ENCODE peak calls at places on chromosomes 4 and X, in five cellular contexts. One of them, this sample, is unnamed.

GRCh38 chr4:8267077-8267476 is 2.5 kb upstream of the HTRA3 start:
- DNase-seq in A549: peak; percentile 69
- DNase-seq in IMR-90: peak; percentile 33
- DNase-seq in K562: peak; percentile 83
- DNase-seq in GM12878: no peak
- DNase-seq in this sample: peak; percentile 73

GRCh38 chr4:80268936-80269335 is 2.5 kb downstream of the FGF5 start:
- DNase-seq in A549: no peak
- DNase-seq in IMR-90: no peak
- DNase-seq in K562: no peak
- DNase-seq in GM12878: no peak
- DNase-seq in this sample: no peak

GRCh38 chr4:138686078-138686477 is 329.5 kb upstream of the NOCT start:
- DNase-seq in A549: no peak
- DNase-seq in IMR-90: no peak
- DNase-seq in K562: no peak
- DNase-seq in GM12878: no peak
- DNase-seq in this sample: peak; percentile 59

GRCh38 chr4:30770049-30770549 is 49.9 kb downstream of the PCDH7 start:
- DNase-seq in A549: no peak
- DNase-seq in IMR-90: peak; percentile 41
- DNase-seq in K562: no peak
- DNase-seq in GM12878: no peak
- DNase-seq in this sample: no peak

GRCh38 chrX:102765794-102766193 is 45.3 kb downstream of the GPRASP3 start:
- DNase-seq in A549: peak; percentile 2
- DNase-seq in IMR-90: peak; percentile 68
- DNase-seq in K562: no peak
- DNase-seq in GM12878: no peak
- DNase-seq in this sample: no peak

GRCh38 chrX:87571965-87572364 is 54.4 kb downstream of the KLHL4 start:
- DNase-seq in A549: no peak
- DNase-seq in IMR-90: no peak
- DNase-seq in K562: no peak
- DNase-seq in GM12878: no peak
- DNase-seq in this sample: no peak

GRCh38 chr4:102420563-102421221 is 75.4 kb upstream of the SLC39A8 start:
- DNase-seq in A549: peak; percentile 22
- DNase-seq in IMR-90: peak; percentile 26
- DNase-seq in K562: no peak
- DNase-seq in GM12878: no peak
- DNase-seq in this sample: no peak

GRCh38 chr4:87961993-87962791 is 13.3 kb upstream of the SPP1 start:
- DNase-seq in A549: peak; percentile 49
- DNase-seq in IMR-90: peak; percentile 47
- DNase-seq in K562: no peak
- DNase-seq in GM12878: no peak
- DNase-seq in this sample: no peak

GRCh38 chrX:47638816-47639215 is 9.1 kb upstream of the CFP start:
- DNase-seq in A549: no peak
- DNase-seq in IMR-90: no peak
- DNase-seq in K562: no peak
- DNase-seq in GM12878: no peak
- DNase-seq in this sample: no peak

GRCh38 chrX:103722505-103722904 is 11.8 kb downstream of the TMEM31 start:
- DNase-seq in A549: no peak
- DNase-seq in IMR-90: peak; percentile 46
- DNase-seq in K562: no peak
- DNase-seq in GM12878: no peak
- DNase-seq in this sample: no peak

GRCh38 chr4:124806403-124806802 is 93.9 kb upstream of the ANKRD50 start:
- DNase-seq in A549: no peak
- DNase-seq in IMR-90: peak; percentile 63
- DNase-seq in K562: peak; percentile 4
- DNase-seq in GM12878: no peak
- DNase-seq in this sample: no peak

GRCh38 chr4:95020521-95020920 is 262.8 kb downstream of the BMPR1B start:
- DNase-seq in A549: peak; percentile 62
- DNase-seq in IMR-90: no peak
- DNase-seq in K562: no peak
- DNase-seq in GM12878: no peak
- DNase-seq in this sample: no peak

GRCh38 chr4:95027906-95028618 is 270.3 kb downstream of the BMPR1B start:
- DNase-seq in A549: no peak
- DNase-seq in IMR-90: no peak
- DNase-seq in K562: no peak
- DNase-seq in GM12878: no peak
- DNase-seq in this sample: no peak

GRCh38 chr4:95018845-95019244 is 261.1 kb downstream of the BMPR1B start:
- DNase-seq in A549: no peak
- DNase-seq in IMR-90: no peak
- DNase-seq in K562: no peak
- DNase-seq in GM12878: no peak
- DNase-seq in this sample: no peak

GRCh38 chr4:95021099-95021498 is 263.3 kb downstream of the BMPR1B start:
- DNase-seq in A549: no peak
- DNase-seq in IMR-90: peak; percentile 33
- DNase-seq in K562: no peak
- DNase-seq in GM12878: no peak
- DNase-seq in this sample: no peak

DNA sequence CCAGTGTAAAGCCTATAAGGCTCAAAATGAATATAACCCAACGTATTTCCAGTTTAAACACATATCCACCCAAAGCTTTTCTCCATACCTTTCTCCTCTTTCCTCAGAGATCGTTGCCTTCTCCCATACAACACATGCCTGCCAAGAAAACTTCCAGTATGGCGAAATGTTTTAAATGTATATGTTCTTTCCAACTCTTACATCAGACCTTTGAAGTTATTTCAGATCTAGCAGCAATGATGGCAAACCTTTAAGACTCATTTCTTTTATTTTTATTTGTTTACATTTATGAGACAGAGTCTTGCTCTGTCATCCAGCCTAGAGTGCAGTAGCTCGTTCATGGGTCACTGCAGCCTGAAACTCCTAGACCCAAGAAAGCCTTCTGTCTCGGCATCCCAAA is 265.4 kb downstream of the BMPR1B start:
- DNase-seq in A549: no peak
- DNase-seq in IMR-90: peak; percentile 48
- DNase-seq in K562: no peak
- DNase-seq in GM12878: no peak
- DNase-seq in this sample: no peak
- TF ChIP-seq RCOR1 in A549: no peak
- TF ChIP-seq RCOR1 in IMR-90: no peak
- TF ChIP-seq RCOR1 in K562: no peak
- TF ChIP-seq RCOR1 in GM12878: no peak
- TF ChIP-seq RCOR1 in this sample: no peak

GRCh38 chr4:156606444-156607197 is 365.0 kb downstream of the PDGFC start:
- DNase-seq in A549: no peak
- DNase-seq in IMR-90: peak; percentile 74
- DNase-seq in K562: no peak
- DNase-seq in GM12878: no peak
- DNase-seq in this sample: no peak
- TF ChIP-seq RCOR1 in A549: no peak
- TF ChIP-seq RCOR1 in IMR-90: no peak
- TF ChIP-seq RCOR1 in K562: no peak
- TF ChIP-seq RCOR1 in GM12878: no peak
- TF ChIP-seq RCOR1 in this sample: no peak

GRCh38 chr4:165383757-165384156 is 4.9 kb downstream of the CPE start:
- DNase-seq in A549: no peak
- DNase-seq in IMR-90: no peak
- DNase-seq in K562: no peak
- DNase-seq in GM12878: no peak
- DNase-seq in this sample: no peak
- TF ChIP-seq RCOR1 in A549: no peak
- TF ChIP-seq RCOR1 in IMR-90: no peak
- TF ChIP-seq RCOR1 in K562: no peak
- TF ChIP-seq RCOR1 in GM12878: no peak
- TF ChIP-seq RCOR1 in this sample: no peak

GRCh38 chrX:128816919-128817318 is 706.4 kb downstream of the SMARCA1 start:
- DNase-seq in A549: no peak
- DNase-seq in IMR-90: no peak
- DNase-seq in K562: peak; percentile 8
- DNase-seq in GM12878: no peak
- DNase-seq in this sample: peak; percentile 15
- TF ChIP-seq RCOR1 in A549: no peak
- TF ChIP-seq RCOR1 in IMR-90: no peak
- TF ChIP-seq RCOR1 in K562: no peak
- TF ChIP-seq RCOR1 in GM12878: no peak
- TF ChIP-seq RCOR1 in this sample: no peak

GRCh38 chr4:105715692-105716278 is 7.2 kb downstream of the GSTCD start:
- DNase-seq in A549: peak; percentile 22
- DNase-seq in IMR-90: peak; percentile 45
- DNase-seq in K562: no peak
- DNase-seq in GM12878: no peak
- DNase-seq in this sample: peak; percentile 17
- TF ChIP-seq RCOR1 in A549: no peak
- TF ChIP-seq RCOR1 in IMR-90: no peak
- TF ChIP-seq RCOR1 in K562: no peak
- TF ChIP-seq RCOR1 in GM12878: no peak
- TF ChIP-seq RCOR1 in this sample: no peak

GRCh38 chr4:139770361-139770760 is 104.7 kb downstream of the MGST2 start:
- DNase-seq in A549: peak; percentile 17
- DNase-seq in IMR-90: no peak
- DNase-seq in K562: no peak
- DNase-seq in GM12878: no peak
- DNase-seq in this sample: no peak

GRCh38 chr4:139776235-139776634 is 110.6 kb downstream of the MGST2 start:
- DNase-seq in A549: no peak
- DNase-seq in IMR-90: no peak
- DNase-seq in K562: no peak
- DNase-seq in GM12878: no peak
- DNase-seq in this sample: no peak

GRCh38 chr4:139774759-139775487 is 109.3 kb downstream of the MGST2 start:
- DNase-seq in A549: no peak
- DNase-seq in IMR-90: no peak
- DNase-seq in K562: no peak
- DNase-seq in GM12878: no peak
- DNase-seq in this sample: peak; percentile 30

GRCh38 chr4:139777757-139778156 is 112.1 kb downstream of the MGST2 start:
- DNase-seq in A549: no peak
- DNase-seq in IMR-90: no peak
- DNase-seq in K562: no peak
- DNase-seq in GM12878: no peak
- DNase-seq in this sample: no peak

DNA sequence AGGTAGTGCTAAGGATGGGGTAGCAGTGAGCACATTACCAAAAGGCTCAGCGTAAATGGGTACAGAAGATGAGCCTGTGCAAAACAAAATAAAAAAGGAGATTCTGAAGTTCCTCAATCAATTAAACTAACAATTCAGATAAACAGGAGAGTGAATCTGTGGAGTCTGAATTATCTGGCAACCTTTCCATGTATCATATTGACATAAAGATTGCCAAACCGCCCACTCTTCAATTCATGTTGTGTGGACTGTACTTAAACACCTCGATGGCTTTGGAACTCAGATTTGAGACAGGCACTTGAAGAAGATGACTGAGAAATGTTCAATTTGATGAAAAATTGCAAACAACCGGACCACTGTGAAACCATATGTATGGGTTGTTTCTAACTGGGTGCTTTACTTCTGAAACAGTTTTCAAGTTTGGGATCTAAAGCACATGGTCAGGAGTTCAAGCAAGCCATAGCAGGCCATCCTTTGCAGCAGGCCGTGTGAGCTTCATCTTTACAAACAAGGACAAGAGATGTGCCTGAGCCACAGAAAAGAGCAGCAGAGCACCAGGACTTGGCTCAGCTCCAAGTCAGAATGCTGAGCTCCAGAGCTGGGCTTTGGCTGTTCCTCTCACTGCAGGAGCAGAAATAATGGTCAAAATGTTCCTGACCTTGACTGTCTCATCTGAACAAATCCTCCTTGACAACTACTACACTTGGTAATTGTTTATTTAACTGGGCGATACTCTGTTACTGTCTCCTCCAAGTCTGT is 108.1 kb downstream of the MGST2 start:
- DNase-seq in A549: no peak
- DNase-seq in IMR-90: no peak
- DNase-seq in K562: no peak
- DNase-seq in GM12878: no peak
- DNase-seq in this sample: no peak
- TF ChIP-seq RCOR1 in A549: no peak
- TF ChIP-seq RCOR1 in IMR-90: no peak
- TF ChIP-seq RCOR1 in K562: no peak
- TF ChIP-seq RCOR1 in GM12878: no peak
- TF ChIP-seq RCOR1 in this sample: no peak

GRCh38 chr4:110586137-110586850 is 36.6 kb downstream of the PITX2 start:
- DNase-seq in A549: peak; percentile 45
- DNase-seq in IMR-90: peak; percentile 69
- DNase-seq in K562: no peak
- DNase-seq in GM12878: no peak
- DNase-seq in this sample: peak; percentile 37
- TF ChIP-seq RCOR1 in A549: no peak
- TF ChIP-seq RCOR1 in IMR-90: no peak
- TF ChIP-seq RCOR1 in K562: no peak
- TF ChIP-seq RCOR1 in GM12878: no peak
- TF ChIP-seq RCOR1 in this sample: no peak

GRCh38 chr4:71449040-71449439 is 110.2 kb downstream of the SLC4A4 start:
- DNase-seq in A549: no peak
- DNase-seq in IMR-90: no peak
- DNase-seq in K562: no peak
- DNase-seq in GM12878: no peak
- DNase-seq in this sample: no peak
- TF ChIP-seq RCOR1 in A549: no peak
- TF ChIP-seq RCOR1 in IMR-90: no peak
- TF ChIP-seq RCOR1 in K562: no peak
- TF ChIP-seq RCOR1 in GM12878: no peak
- TF ChIP-seq RCOR1 in this sample: no peak

DNA sequence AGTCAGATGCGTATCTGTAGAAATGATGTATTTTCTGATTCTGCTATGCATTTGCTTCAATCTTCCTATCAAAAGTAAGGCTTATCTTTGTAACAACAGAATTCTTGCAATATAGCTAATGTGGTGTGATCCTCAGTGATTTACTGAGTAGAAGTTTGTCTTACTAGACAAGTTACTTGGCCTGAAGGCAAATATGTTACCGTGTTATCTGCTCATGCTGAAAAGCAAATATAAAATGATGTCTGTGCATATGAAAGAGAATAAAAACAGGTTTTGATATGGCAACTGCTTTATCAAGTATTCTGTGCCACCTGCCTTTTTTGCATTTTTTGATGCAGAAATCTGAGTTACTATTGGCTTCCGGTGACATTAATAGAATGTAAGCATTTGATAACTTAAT is 92.6 kb downstream of the TIGD2 start:
- DNase-seq in A549: no peak
- DNase-seq in IMR-90: no peak
- DNase-seq in K562: no peak
- DNase-seq in GM12878: no peak
- DNase-seq in this sample: no peak
- TF ChIP-seq RCOR1 in A549: no peak
- TF ChIP-seq RCOR1 in IMR-90: no peak
- TF ChIP-seq RCOR1 in K562: no peak
- TF ChIP-seq RCOR1 in GM12878: no peak
- TF ChIP-seq RCOR1 in this sample: no peak